ENCODE peak calls at places on chromosomes 13 and 19, in five cellular contexts. One of them, this sample, is unnamed.
A peak's percentile ranks its signal among the peaks of the same experiment; 100 is the strongest.

GRCh38 chr19:29909545-29909944 is 32.5 kb upstream of the URI1 start:
- DNase-seq in BE2C: no peak
- DNase-seq in NAMALWA: no peak
- DNase-seq in iris pigment epithelial cell: no peak
- DNase-seq in endothelial cell: no peak
- DNase-seq in this sample: no peak

GRCh38 chr13:79645569-79645968 is 164.6 kb downstream of the NDFIP2 start:
- DNase-seq in BE2C: no peak
- DNase-seq in NAMALWA: no peak
- DNase-seq in iris pigment epithelial cell: no peak
- DNase-seq in endothelial cell: no peak
- DNase-seq in this sample: no peak

GRCh38 chr13:32905864-32906180 is 110.4 kb upstream of the KL start:
- DNase-seq in BE2C: no peak
- DNase-seq in NAMALWA: no peak
- DNase-seq in iris pigment epithelial cell: peak; percentile 36
- DNase-seq in endothelial cell: no peak
- DNase-seq in this sample: no peak

GRCh38 chr19:6103217-6103644 is 7.1 kb downstream of the RFX2 start:
- DNase-seq in BE2C: no peak
- DNase-seq in NAMALWA: no peak
- DNase-seq in iris pigment epithelial cell: peak; percentile 87
- DNase-seq in endothelial cell: no peak
- DNase-seq in this sample: no peak

GRCh38 chr19:3346677-3347353 is 19.6 kb upstream of the NFIC start:
- DNase-seq in BE2C: no peak
- DNase-seq in NAMALWA: no peak
- DNase-seq in iris pigment epithelial cell: no peak
- DNase-seq in endothelial cell: no peak
- DNase-seq in this sample: no peak

GRCh38 chr13:86446311-86446710 is 647.1 kb upstream of the SLITRK6 start:
- DNase-seq in BE2C: no peak
- DNase-seq in NAMALWA: no peak
- DNase-seq in iris pigment epithelial cell: peak; percentile 60
- DNase-seq in endothelial cell: no peak
- DNase-seq in this sample: no peak

GRCh38 chr13:23960566-23961156 is 63.4 kb upstream of the C1QTNF9B start:
- DNase-seq in BE2C: no peak
- DNase-seq in NAMALWA: peak; percentile 50
- DNase-seq in iris pigment epithelial cell: peak; percentile 47
- DNase-seq in endothelial cell: peak; percentile 40
- DNase-seq in this sample: peak; percentile 29

GRCh38 chr19:16593181-16593580 is 21.0 kb upstream of the SLC35E1 start:
- DNase-seq in BE2C: no peak
- DNase-seq in NAMALWA: peak; percentile 56
- DNase-seq in iris pigment epithelial cell: no peak
- DNase-seq in endothelial cell: no peak
- DNase-seq in this sample: no peak

GRCh38 chr19:20279516-20279915 is 112.5 kb downstream of the ZNF486 start:
- DNase-seq in BE2C: no peak
- DNase-seq in NAMALWA: no peak
- DNase-seq in iris pigment epithelial cell: no peak
- DNase-seq in endothelial cell: no peak
- DNase-seq in this sample: no peak

GRCh38 chr13:105346141-105346766 is 1189.2 kb downstream of the EFNB2 start:
- DNase-seq in BE2C: no peak
- DNase-seq in NAMALWA: no peak
- DNase-seq in iris pigment epithelial cell: peak; percentile 95
- DNase-seq in endothelial cell: no peak
- DNase-seq in this sample: peak; percentile 19

GRCh38 chr13:106291006-106291405 is 244.5 kb downstream of the EFNB2 start:
- DNase-seq in BE2C: no peak
- DNase-seq in NAMALWA: no peak
- DNase-seq in iris pigment epithelial cell: peak; percentile 80
- DNase-seq in endothelial cell: no peak
- DNase-seq in this sample: no peak

GRCh38 chr13:85521586-85521985 is 277.6 kb downstream of the SLITRK6 start:
- DNase-seq in BE2C: no peak
- DNase-seq in NAMALWA: no peak
- DNase-seq in iris pigment epithelial cell: no peak
- DNase-seq in endothelial cell: no peak
- DNase-seq in this sample: peak; percentile 94

GRCh38 chr19:7916908-7917291 is 2.3 kb downstream of the TGFBR3L start:
- DNase-seq in BE2C: no peak
- DNase-seq in NAMALWA: no peak
- DNase-seq in iris pigment epithelial cell: no peak
- DNase-seq in endothelial cell: no peak
- DNase-seq in this sample: no peak

GRCh38 chr19:54418030-54418929 is 3.0 kb downstream of the TTYH1 start:
- DNase-seq in BE2C: no peak
- DNase-seq in NAMALWA: no peak
- DNase-seq in iris pigment epithelial cell: peak; percentile 62
- DNase-seq in endothelial cell: no peak
- DNase-seq in this sample: no peak

GRCh38 chr13:111140562-111141105 is 25.5 kb downstream of the ARHGEF7 start:
- DNase-seq in BE2C: no peak
- DNase-seq in NAMALWA: no peak
- DNase-seq in iris pigment epithelial cell: no peak
- DNase-seq in endothelial cell: no peak
- DNase-seq in this sample: no peak